ENCODE peak calls at places on chromosomes 16 and 17, in seven cellular contexts. Y, O, I, A, J, S and D are unnamed samples.

GRCh38 chr17:51152766-51153209 is 571 bp upstream of the NME1 start:
- DNase-seq in Y (no peak), O (no peak), I (no peak), A (no peak), J (no peak), S (no peak), D (no peak)

GRCh38 chr17:55601874-55602364 is 90.7 kb upstream of the SMIM36 start:
- DNase-seq in Y (peak; percentile 26), O (peak; percentile 74), I (peak; percentile 57), A (no peak), J (no peak), S (no peak), D (no peak)

GRCh38 chr17:16243385-16243784 is 26.4 kb downstream of the PIGL start:
- DNase-seq in Y (no peak), O (no peak), I (no peak), A (no peak), J (no peak), S (no peak), D (no peak)

GRCh38 chr17:35291802-35292201 is 48.9 kb downstream of the SLFN5 start:
- DNase-seq in Y (no peak), O (peak; percentile 92), I (peak; percentile 40), A (no peak), J (no peak), S (no peak), D (no peak)

GRCh38 chr16:86099326-86099725 is 200.4 kb downstream of the IRF8 start:
- DNase-seq in Y (no peak), O (no peak), I (no peak), A (no peak), J (no peak), S (no peak), D (no peak)

GRCh38 chr16:54939537-54940278 is 9.0 kb downstream of the IRX5 start:
- DNase-seq in Y (no peak), O (no peak), I (no peak), A (no peak), J (no peak), S (no peak), D (peak; percentile 68)

GRCh38 chr17:48985436-48986245 is 11.5 kb upstream of the IGF2BP1 start:
- DNase-seq in Y (no peak), O (no peak), I (no peak), A (no peak), J (no peak), S (no peak), D (no peak)

GRCh38 chr17:72822358-72823023 is 270.0 kb downstream of the SLC39A11 start:
- DNase-seq in Y (no peak), O (no peak), I (no peak), A (no peak), J (no peak), S (no peak), D (no peak)

GRCh38 chr16:85935957-85936760 is 37.2 kb downstream of the IRF8 start:
- DNase-seq in Y (peak; percentile 72), O (no peak), I (no peak), A (no peak), J (no peak), S (no peak), D (no peak)

GRCh38 chr16:50102046-50102756 is 36.4 kb downstream of the HEATR3 start:
- DNase-seq in Y (no peak), O (peak; percentile 82), I (peak; percentile 54), A (peak; percentile 68), J (no peak), S (no peak), D (no peak)

GRCh38 chr16:50153648-50154368 is 702 bp downstream of the TENT4B start:
- DNase-seq in Y (no peak), O (peak; percentile 17), I (no peak), A (no peak), J (peak; percentile 28), S (no peak), D (peak; percentile 38)

GRCh38 chr16:30005341-30006094 is 5.3 kb downstream of the DOC2A start:
- DNase-seq in Y (peak; percentile 59), O (peak; percentile 52), I (peak; percentile 41), A (no peak), J (no peak), S (no peak), D (peak; percentile 66)

GRCh38 chr17:14604920-14605599 is 304.2 kb downstream of the HS3ST3B1 start:
- DNase-seq in Y (peak; percentile 59), O (no peak), I (no peak), A (no peak), J (no peak), S (no peak), D (no peak)

GRCh38 chr16:58047557-58048348 is 22.2 kb downstream of the MMP15 start:
- DNase-seq in Y (no peak), O (no peak), I (no peak), A (no peak), J (no peak), S (no peak), D (no peak)

GRCh38 chr17:77923776-77924513 is 34.6 kb upstream of the TNRC6C start:
- DNase-seq in Y (peak; percentile 11), O (no peak), I (peak; percentile 11), A (no peak), J (no peak), S (no peak), D (no peak)
- TF ChIP-seq CTCF in Y (no peak), O (no peak), I (no peak), A (no peak), J (no peak), S (no peak), D (no peak)

GRCh38 chr17:64019486-64020067 is 856 bp downstream of the ICAM2 start:
- DNase-seq in Y (no peak), O (no peak), I (no peak), A (no peak), J (no peak), S (no peak), D (no peak)

GRCh38 chr17:64016974-64017373 is 3.5 kb downstream of the ICAM2 start:
- DNase-seq in Y (no peak), O (no peak), I (no peak), A (no peak), J (no peak), S (no peak), D (no peak)

GRCh38 chr17:64016248-64016784 is 4.1 kb downstream of the ICAM2 start:
- DNase-seq in Y (peak; percentile 49), O (no peak), I (no peak), A (no peak), J (no peak), S (no peak), D (no peak)

GRCh38 chr17:64015447-64015846 is 5.0 kb downstream of the ICAM2 start:
- DNase-seq in Y (no peak), O (no peak), I (no peak), A (no peak), J (no peak), S (no peak), D (no peak)

DNA sequence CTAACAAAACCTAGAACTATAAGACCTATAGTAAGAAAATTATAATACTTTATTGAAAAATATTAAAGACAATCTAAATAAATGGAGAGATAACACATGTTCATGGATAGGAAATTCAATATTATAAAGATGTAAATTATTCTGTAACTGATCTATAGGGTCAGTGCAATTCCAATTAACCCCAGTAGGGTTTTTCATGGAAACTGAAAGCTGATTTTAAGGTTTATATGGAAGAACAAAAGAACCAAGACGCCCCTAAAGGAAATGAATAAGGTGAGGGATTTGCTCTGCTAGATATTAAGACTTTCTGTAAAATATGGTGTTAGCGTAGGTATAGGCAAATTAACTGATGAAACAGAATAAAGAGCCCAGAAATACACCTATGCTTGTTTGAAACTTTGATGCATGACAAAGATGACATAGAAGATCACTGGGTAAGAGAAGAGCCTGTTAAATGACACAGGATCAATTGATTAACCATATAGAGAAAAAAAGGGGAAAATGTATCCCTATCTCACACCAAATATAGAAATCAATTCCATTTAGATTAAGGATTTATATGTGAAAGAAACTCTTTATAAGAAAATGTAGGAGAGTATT is 3.0 kb downstream of the ICAM2 start:
- DNase-seq in Y (no peak), O (no peak), I (no peak), A (no peak), J (no peak), S (no peak), D (no peak)
- TF ChIP-seq CTCF in Y (peak; percentile 66), O (peak; percentile 38), I (no peak), A (no peak), J (peak; percentile 25), S (no peak), D (peak; percentile 63)

DNA sequence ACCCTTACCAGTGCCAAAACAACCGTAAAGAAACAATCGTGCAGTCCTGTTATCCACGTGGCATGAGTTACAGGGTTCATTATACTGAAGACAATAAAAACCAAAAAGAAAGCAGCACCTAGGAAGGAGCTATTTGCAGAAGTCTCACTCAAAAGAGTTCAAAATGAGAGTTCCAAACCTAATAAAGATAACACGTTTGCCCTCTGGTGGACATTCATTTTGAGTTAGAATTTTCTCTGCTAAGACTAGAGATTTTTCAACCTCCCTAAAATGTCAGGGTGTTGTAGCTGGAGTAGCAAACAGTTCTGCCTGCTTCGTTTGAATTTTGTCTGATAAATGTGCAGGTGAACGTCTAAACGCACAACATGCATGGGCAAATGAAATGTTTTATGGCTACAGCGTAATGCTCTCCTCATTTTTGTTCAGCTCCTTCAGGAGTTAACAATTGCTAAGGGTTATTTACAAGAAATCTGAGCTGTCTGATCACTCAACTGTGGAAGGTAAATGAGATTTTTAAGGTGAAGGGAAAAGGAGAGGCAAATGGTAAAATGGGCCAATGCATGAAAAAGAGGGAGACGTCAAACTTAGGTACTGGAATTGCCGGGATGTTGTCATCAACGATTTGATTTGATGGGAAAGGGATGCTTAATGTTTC is 1067.9 kb upstream of the EEF2KMT start:
- DNase-seq in Y (no peak), O (no peak), I (no peak), A (no peak), J (no peak), S (no peak), D (no peak)
- TF ChIP-seq CTCF in Y (peak; percentile 38), O (no peak), I (no peak), A (no peak), J (peak; percentile 48), S (no peak), D (peak; percentile 51)

GRCh38 chr16:84514295-84514873 is 9.9 kb upstream of the MEAK7 start:
- DNase-seq in Y (no peak), O (no peak), I (no peak), A (no peak), J (no peak), S (no peak), D (no peak)
- TF ChIP-seq CTCF in Y (no peak), O (no peak), I (no peak), A (no peak), J (no peak), S (no peak), D (no peak)